ENCODE peak calls at places on chromosomes 2 and 18, in five cellular contexts. One of them, this sample, is unnamed.

GRCh38 chr18:5729983-5730699 is 165.2 kb downstream of the TMEM200C start:
- DNase-seq in NT2/D1: no peak
- DNase-seq in HepG2: no peak
- DNase-seq in K562: no peak
- DNase-seq in H1: no peak
- DNase-seq in this sample: no peak

GRCh38 chr18:46250084-46250811 is 146.1 kb downstream of the HAUS1 start:
- DNase-seq in NT2/D1: no peak
- DNase-seq in H1: no peak
- DNase-seq in K562: no peak
- DNase-seq in HepG2: no peak
- DNase-seq in this sample: peak; percentile 49

GRCh38 chr2:158214431-158214830 is 112.8 kb downstream of the UPP2 start:
- DNase-seq in HepG2: peak; percentile 77
- DNase-seq in K562: peak; percentile 18
- DNase-seq in H1: no peak
- DNase-seq in NT2/D1: no peak
- DNase-seq in this sample: no peak

GRCh38 chr2:240795468-240795867 is 24.6 kb downstream of the KIF1A start:
- DNase-seq in HepG2: no peak
- DNase-seq in H1: no peak
- DNase-seq in K562: no peak
- DNase-seq in NT2/D1: no peak
- DNase-seq in this sample: no peak

GRCh38 chr2:11932053-11932512 is 185.7 kb downstream of the LPIN1 start:
- DNase-seq in NT2/D1: no peak
- DNase-seq in K562: no peak
- DNase-seq in H1: no peak
- DNase-seq in HepG2: no peak
- DNase-seq in this sample: no peak

GRCh38 chr2:106107509-106108131 is 86.5 kb downstream of the UXS1 start:
- DNase-seq in K562: no peak
- DNase-seq in NT2/D1: no peak
- DNase-seq in H1: no peak
- DNase-seq in HepG2: no peak
- DNase-seq in this sample: no peak

GRCh38 chr2:60707750-60708371 is 48.2 kb upstream of the PAPOLG start:
- DNase-seq in H1: peak; percentile 57
- DNase-seq in K562: peak; percentile 39
- DNase-seq in HepG2: peak; percentile 49
- DNase-seq in NT2/D1: peak; percentile 16
- DNase-seq in this sample: peak; percentile 10

GRCh38 chr18:62037989-62038778 is 145.4 kb upstream of the RNF152 start:
- DNase-seq in H1: no peak
- DNase-seq in NT2/D1: no peak
- DNase-seq in K562: no peak
- DNase-seq in HepG2: no peak
- DNase-seq in this sample: no peak

GRCh38 chr2:14647714-14648113 is 15.2 kb downstream of the LRATD1 start:
- DNase-seq in K562: no peak
- DNase-seq in NT2/D1: no peak
- DNase-seq in HepG2: no peak
- DNase-seq in H1: no peak
- DNase-seq in this sample: no peak

GRCh38 chr2:193891021-193891420 is 1696.3 kb upstream of the TMEFF2 start:
- DNase-seq in K562: no peak
- DNase-seq in H1: no peak
- DNase-seq in NT2/D1: no peak
- DNase-seq in HepG2: no peak
- DNase-seq in this sample: no peak

GRCh38 chr2:64400103-64400728 is 53.7 kb upstream of the LGALSL start:
- DNase-seq in HepG2: peak; percentile 60
- DNase-seq in K562: no peak
- DNase-seq in NT2/D1: no peak
- DNase-seq in H1: no peak
- DNase-seq in this sample: no peak

GRCh38 chr2:241760301-241760771 is 16.3 kb upstream of the GAL3ST2 start:
- DNase-seq in HepG2: no peak
- DNase-seq in NT2/D1: no peak
- DNase-seq in H1: no peak
- DNase-seq in K562: no peak
- DNase-seq in this sample: no peak

GRCh38 chr2:84031312-84031711 is 427.8 kb downstream of the SUCLG1 start:
- DNase-seq in H1: no peak
- DNase-seq in K562: no peak
- DNase-seq in HepG2: no peak
- DNase-seq in NT2/D1: no peak
- DNase-seq in this sample: no peak

GRCh38 chr18:2108581-2108980 is 462.7 kb downstream of the METTL4 start:
- DNase-seq in NT2/D1: no peak
- DNase-seq in HepG2: no peak
- DNase-seq in K562: no peak
- DNase-seq in H1: no peak
- DNase-seq in this sample: no peak

GRCh38 chr18:48619016-48619415 is 80.2 kb downstream of the CTIF start:
- DNase-seq in NT2/D1: no peak
- DNase-seq in HepG2: no peak
- DNase-seq in K562: no peak
- DNase-seq in H1: no peak
- DNase-seq in this sample: no peak
- TF ChIP-seq YY1 in NT2/D1: no peak
- TF ChIP-seq YY1 in HepG2: no peak
- TF ChIP-seq YY1 in K562: no peak
- TF ChIP-seq YY1 in H1: no peak
- TF ChIP-seq YY1 in this sample: no peak

DNA sequence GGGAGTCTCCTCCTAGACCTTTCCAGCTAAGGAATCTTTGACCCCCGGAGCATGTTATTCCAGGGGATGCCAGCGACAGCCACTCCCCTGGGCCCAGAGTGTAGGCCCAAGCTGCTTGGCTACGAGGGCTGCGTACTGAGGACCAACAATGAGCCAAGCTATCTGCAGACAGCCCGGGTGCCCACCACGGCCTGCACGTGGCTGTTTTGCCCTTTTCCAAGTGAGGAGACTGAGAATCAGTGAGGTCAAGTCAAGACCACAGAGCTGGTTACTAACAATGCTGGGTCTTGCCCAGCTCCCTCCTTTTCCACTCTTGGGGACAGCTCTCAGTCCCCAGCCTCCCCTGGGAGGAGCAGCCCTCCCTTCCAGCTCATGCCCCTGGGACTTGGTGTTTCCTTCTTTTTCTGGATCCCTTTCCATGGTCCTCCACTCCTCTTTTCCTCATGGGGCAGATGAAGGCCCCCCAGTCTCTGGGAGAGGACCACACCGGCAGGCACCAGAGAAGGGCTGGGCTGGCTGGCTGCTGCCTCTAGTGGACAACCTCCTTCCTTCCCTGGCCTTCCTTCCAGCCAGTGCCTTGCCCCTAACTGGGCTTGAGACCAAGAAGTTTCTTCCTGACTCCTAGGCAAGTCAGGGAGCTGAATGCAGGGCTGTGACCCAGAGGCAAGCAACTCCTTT is 550 bp upstream of the MALL start:
- DNase-seq in NT2/D1: peak; percentile 23
- DNase-seq in K562: no peak
- DNase-seq in H1: peak; percentile 63
- DNase-seq in HepG2: no peak
- DNase-seq in this sample: peak; percentile 56
- TF ChIP-seq YY1 in NT2/D1: no peak
- TF ChIP-seq YY1 in K562: no peak
- TF ChIP-seq YY1 in H1: no peak
- TF ChIP-seq YY1 in HepG2: no peak
- TF ChIP-seq YY1 in this sample: no peak

DNA sequence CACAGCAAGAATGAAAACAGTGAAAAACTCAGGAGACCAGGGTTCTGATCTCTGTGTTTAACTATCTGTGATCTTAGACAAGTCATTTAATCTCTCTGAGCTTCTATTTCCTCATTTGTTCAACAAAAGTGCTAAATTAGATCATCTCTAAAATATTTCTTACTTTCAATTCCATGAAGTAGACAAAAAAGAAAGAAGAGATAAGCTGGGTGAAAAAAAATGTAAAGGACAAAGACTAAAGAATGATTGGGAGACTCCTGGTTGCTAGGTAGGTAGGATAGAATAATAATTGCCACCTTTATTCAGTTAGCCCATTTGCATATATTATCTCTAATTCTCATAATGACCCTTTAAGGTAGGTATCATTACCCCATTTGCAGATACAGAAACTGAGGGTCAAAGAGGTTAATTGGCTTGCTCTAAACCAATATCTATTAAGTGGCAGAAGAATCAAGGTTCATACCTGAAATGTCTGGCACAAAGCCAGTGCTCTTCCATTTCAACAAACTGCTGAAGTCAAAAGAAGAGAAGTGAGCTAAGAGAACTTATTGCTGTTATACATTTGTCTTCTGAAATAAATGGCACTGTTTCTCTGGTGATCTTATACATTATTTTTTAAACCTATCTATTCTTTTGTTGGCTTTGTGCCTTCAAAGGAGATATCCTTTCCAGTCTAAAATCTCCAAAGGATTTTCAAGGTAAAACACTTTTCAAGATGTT is 141.7 kb downstream of the OTX1 start:
- DNase-seq in HepG2: peak; percentile 94
- DNase-seq in H1: no peak
- DNase-seq in K562: no peak
- DNase-seq in NT2/D1: no peak
- DNase-seq in this sample: no peak
- TF ChIP-seq YY1 in HepG2: peak; percentile 14
- TF ChIP-seq YY1 in H1: no peak
- TF ChIP-seq YY1 in K562: no peak
- TF ChIP-seq YY1 in NT2/D1: no peak
- TF ChIP-seq YY1 in this sample: no peak

DNA sequence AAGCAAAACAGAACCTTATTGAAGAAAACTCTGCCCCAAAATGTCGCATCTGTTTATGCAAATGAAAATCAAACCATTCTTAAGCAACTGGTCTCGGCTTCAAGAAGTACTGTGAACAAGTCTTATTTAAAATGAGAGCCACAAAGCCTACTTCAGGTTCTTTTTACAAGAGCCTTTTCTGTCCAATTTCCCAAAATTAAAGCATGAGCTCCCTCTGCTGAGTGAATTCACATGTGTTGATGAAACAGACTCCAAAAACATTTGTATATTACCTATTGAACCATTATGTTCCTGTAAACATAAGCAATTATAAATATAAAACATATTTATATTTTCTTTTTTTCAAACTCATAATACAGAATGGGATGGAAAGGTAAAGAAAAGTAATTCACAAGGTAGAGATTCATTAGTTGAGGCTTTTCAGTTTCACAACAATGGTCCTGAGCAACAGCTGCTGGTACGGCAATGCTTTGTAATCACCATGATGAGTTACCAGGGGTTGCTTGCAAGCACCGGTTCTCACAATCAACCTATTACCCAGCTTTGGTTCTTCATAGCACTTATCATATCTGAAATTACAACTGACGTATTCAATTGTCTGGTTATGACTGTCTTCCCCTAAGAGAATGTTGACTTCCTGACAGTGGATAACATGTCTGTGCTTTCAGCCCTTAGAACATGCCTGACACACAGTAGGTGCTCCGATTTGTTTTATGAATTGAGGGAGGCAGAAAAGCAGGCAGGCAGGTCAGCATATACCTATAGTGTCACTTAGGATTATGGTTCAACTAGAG is 108.4 kb upstream of the BZW1 start:
- DNase-seq in NT2/D1: peak; percentile 39
- DNase-seq in K562: no peak
- DNase-seq in HepG2: peak; percentile 77
- DNase-seq in H1: no peak
- DNase-seq in this sample: peak; percentile 68
- TF ChIP-seq YY1 in NT2/D1: no peak
- TF ChIP-seq YY1 in K562: no peak
- TF ChIP-seq YY1 in HepG2: no peak
- TF ChIP-seq YY1 in H1: no peak
- TF ChIP-seq YY1 in this sample: no peak